ENCODE peak calls at places on chromosomes 3 and 15, in four cellular contexts. M is DND-41, G is tibial artery, F is lung. P is an unnamed sample.

GRCh38 chr15:60994842-60995495 is 234.1 kb downstream of the RORA start:
- DNase-seq in M (no peak), G (no peak), F (no peak), P (no peak)

GRCh38 chr15:52805351-52806283 is 15.5 kb upstream of the ONECUT1 start:
- DNase-seq in M (no peak), G (no peak), F (no peak), P (no peak)

GRCh38 chr3:59006791-59007517 is 42.9 kb downstream of the CFAP20DC start:
- DNase-seq in M (no peak), G (peak; percentile 21), F (no peak), P (no peak)

GRCh38 chr3:6928064-6928463 is 67.1 kb downstream of the GRM7 start:
- DNase-seq in M (no peak), G (no peak), F (no peak), P (no peak)

GRCh38 chr3:170699158-170700053 is 113.5 kb upstream of the SLC7A14 start:
- DNase-seq in M (no peak), G (peak; percentile 53), F (no peak), P (no peak)

GRCh38 chr15:31264534-31265089 is 62.0 kb upstream of the KLF13 start:
- DNase-seq in M (no peak), G (no peak), F (no peak), P (no peak)

GRCh38 chr15:74829500-74829899 is 3.1 kb downstream of the CPLX3 start:
- DNase-seq in M (no peak), G (no peak), F (no peak), P (no peak)

GRCh38 chr3:120404876-120405275 is 45.9 kb downstream of the FSTL1 start:
- DNase-seq in M (no peak), G (no peak), F (no peak), P (no peak)

GRCh38 chr3:126523745-126524428 is at the start of gene CHST13:
- DNase-seq in M (no peak), G (no peak), F (no peak), P (no peak)

GRCh38 chr3:27721717-27722564 is at the start of gene EOMES:
- DNase-seq in M (peak; percentile 86), G (no peak), F (no peak), P (peak; percentile 30)

GRCh38 chr3:80233576-80233975 is 465.8 kb upstream of the ROBO1 start:
- DNase-seq in M (no peak), G (no peak), F (no peak), P (no peak)

GRCh38 chr3:156718622-156719300 is 44.4 kb downstream of the TIPARP start:
- DNase-seq in M (no peak), G (no peak), F (no peak), P (no peak)

GRCh38 chr3:156721687-156722086 is 47.3 kb downstream of the TIPARP start:
- DNase-seq in M (no peak), G (no peak), F (no peak), P (peak; percentile 25)

GRCh38 chr3:156725706-156726105 is 51.3 kb downstream of the TIPARP start:
- DNase-seq in M (no peak), G (no peak), F (no peak), P (no peak)

GRCh38 chr3:156723182-156723619 is 48.8 kb downstream of the TIPARP start:
- DNase-seq in M (no peak), G (no peak), F (no peak), P (no peak)

DNA sequence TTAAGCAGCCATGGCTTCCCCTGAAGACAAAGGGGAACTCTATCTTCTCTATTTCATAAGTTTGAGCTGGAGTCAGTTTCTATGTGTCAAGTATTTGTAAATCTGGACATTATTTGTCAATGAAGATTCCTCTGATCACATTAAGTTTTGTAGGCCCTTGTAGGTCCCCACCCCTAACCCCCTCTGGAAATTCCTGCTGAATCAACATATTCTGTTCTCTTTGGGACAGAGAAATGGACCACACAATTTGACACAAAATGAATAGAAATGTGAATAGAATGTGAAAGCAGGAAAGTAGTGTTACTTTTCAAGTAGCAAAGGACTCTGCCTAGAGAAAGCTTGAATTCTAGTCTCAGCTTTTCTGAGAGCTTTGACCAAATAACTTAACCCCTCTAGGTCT is 47.8 kb downstream of the TIPARP start:
- DNase-seq in M (no peak), G (no peak), F (no peak), P (no peak)
- H3K4me1 ChIP-seq in M (no peaks in the 10 kb centered on the region), G (no peaks in the 10 kb centered on the region), F (peaks cover 4% of the 10 kb centered on the region), P (no peaks in the 10 kb centered on the region)

GRCh38 chr3:14832975-14833722 is 14.4 kb downstream of the FGD5 start:
- DNase-seq in M (no peak), G (no peak), F (no peak), P (no peak)
- H3K27me3 ChIP-seq in M (no peaks in the 10 kb centered on the region), G (no peaks in the 10 kb centered on the region), F (no peaks in the 10 kb centered on the region), P (peaks cover 6% of the 10 kb centered on the region)

DNA sequence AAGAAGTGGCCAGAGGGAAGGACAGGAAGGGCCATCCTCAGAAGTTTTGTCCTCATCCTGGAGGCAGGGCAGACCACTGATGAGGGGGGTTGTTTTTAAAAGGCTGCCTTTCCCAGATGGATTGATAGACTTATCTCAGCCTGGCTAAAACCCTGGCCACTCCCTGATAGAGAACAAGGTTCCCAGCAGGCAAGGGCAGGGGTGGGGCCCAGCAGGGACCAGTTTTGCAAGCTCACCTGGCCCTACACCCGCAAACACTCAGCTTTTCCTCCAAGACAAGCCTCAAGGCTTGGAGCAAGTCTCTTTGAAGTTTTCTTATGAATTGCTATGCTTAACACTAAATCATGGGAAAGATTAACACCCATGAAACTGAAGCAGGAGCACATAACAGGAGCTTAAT is 9.1 kb downstream of the LIPC start:
- DNase-seq in M (no peak), G (no peak), F (peak; percentile 60), P (no peak)
- H3K4me1 ChIP-seq in M (no peaks in the 10 kb centered on the region), G (no peaks in the 10 kb centered on the region), F (peaks cover 3% of the 10 kb centered on the region), P (no peaks in the 10 kb centered on the region)

GRCh38 chr15:70519004-70519365 is 244.4 kb downstream of the UACA start:
- DNase-seq in M (no peak), G (no peak), F (no peak), P (no peak)

GRCh38 chr15:70518201-70519003 is 245.0 kb downstream of the UACA start:
- DNase-seq in M (no peak), G (no peak), F (no peak), P (no peak)

GRCh38 chr15:70517194-70517590 is 246.2 kb downstream of the UACA start:
- DNase-seq in M (no peak), G (no peak), F (no peak), P (no peak)

GRCh38 chr15:70514236-70514635 is 249.1 kb downstream of the UACA start:
- DNase-seq in M (no peak), G (no peak), F (no peak), P (no peak)

GRCh38 chr15:70516408-70517193 is 246.8 kb downstream of the UACA start:
- DNase-seq in M (no peak), G (no peak), F (no peak), P (no peak)
- H3K27me3 ChIP-seq in M (no peaks in the 10 kb centered on the region), G (no peaks in the 10 kb centered on the region), F (no peaks in the 10 kb centered on the region), P (peaks cover 5% of the 10 kb centered on the region)

GRCh38 chr3:191253089-191253799 is 54.2 kb downstream of the OSTN start:
- DNase-seq in M (no peak), G (no peak), F (no peak), P (no peak)
- H3K4me1 ChIP-seq in M (no peaks in the 10 kb centered on the region), G (no peaks in the 10 kb centered on the region), F (peaks cover 2% of the 10 kb centered on the region), P (no peaks in the 10 kb centered on the region)

DNA sequence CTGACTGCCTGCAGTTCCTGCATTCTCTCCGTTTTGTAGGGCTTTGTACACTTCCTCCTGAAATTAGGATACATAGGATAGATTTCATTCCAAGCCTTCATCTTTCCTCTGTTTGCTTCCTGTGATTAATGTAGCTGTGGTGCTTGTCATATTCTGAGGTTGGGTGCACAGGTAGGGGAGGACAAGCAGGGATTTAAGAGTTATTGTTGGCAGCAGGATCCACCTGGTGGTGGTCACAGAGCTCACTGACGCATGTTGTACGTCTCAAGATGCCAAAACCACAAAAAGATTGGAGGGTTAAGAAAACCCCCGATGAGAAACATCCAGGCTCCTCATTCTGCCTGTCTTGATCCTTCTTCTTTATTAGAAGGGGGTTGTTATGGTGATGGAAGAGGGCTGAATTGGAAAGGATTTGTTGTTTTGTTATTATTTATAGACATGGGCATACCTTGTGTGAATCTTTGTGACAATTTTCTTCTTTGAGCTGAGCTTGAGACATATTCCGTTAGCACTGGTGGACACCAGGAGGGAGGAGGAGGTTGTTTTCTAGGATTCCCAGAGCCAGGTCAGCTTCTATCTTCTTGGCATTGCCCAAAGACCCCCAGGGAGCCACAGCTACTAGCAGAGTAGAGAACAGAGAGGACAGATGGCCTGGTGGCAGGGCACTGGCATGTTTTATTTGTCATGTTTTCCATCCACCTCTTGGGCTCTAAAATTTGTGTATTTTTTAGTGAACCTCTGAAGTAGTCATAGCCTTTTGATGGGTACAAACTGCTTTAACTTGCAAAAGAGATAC is 57.7 kb upstream of the LARS2 start:
- DNase-seq in M (peak; percentile 26), G (no peak), F (no peak), P (no peak)
- H3K27me3 ChIP-seq in M (no peaks in the 10 kb centered on the region), G (no peaks in the 10 kb centered on the region), F (no peaks in the 10 kb centered on the region), P (peaks cover 7% of the 10 kb centered on the region)

DNA sequence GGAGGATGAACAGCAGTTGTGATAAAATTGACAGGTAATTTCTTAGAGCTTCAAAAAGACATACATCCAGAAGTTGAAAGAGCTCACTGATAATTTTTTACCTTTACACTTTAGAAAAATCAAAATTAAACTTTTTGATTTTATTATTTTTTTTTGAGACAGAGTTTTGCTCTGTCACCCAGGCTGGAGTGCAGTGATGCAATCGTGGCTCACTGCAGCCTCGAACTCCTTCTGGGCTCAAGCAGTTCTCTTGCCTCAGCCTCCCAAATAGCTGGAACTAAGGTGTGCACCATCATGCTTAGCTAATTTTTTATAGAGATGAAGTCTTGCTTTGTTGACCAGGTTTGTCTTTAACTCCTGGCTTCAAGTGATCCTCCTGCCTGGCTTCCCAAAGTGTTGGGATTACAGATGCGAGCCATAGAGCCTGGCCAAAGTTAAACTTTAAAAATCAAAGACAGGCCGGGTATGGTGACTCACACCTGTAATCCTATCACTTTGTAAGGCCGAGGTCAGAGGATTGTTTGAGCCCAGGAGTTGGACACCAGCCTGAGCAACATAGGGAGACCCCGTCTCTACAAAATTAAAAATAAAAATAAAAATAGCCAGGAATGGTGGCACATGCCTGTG is 21.7 kb downstream of the PLA2G4F start:
- DNase-seq in M (no peak), G (no peak), F (no peak), P (no peak)
- H3K4me1 ChIP-seq in M (no peaks in the 10 kb centered on the region), G (no peaks in the 10 kb centered on the region), F (no peaks in the 10 kb centered on the region), P (no peaks in the 10 kb centered on the region)

GRCh38 chr15:83282141-83282540 is 2.3 kb downstream of the BNC1 start:
- DNase-seq in M (no peak), G (no peak), F (no peak), P (no peak)
- H3K27me3 ChIP-seq in M (peaks cover 14% of the 10 kb centered on the region), G (no peaks in the 10 kb centered on the region), F (peaks cover 9% of the 10 kb centered on the region), P (peaks cover 34% of the 10 kb centered on the region)

DNA sequence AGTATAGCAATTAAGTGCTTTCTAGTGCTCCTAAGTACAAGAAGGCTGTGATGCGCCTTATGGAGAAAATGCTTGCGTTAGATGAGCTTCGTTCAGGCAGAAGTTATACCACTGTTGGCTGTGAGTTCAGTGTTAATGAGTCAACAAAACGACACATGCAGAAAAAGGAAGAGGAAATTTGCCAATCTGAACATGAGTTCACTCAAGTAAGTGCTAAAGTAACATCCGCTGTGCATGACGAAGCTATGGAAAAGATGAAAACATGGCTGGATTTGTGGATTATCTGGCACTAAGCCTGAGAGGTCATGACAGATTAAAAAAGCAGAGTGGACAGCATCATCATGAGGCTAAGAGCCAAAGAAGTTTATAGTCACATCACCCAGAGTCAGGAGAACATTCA is 36.9 kb downstream of the SH3BP5 start:
- DNase-seq in M (no peak), G (peak; percentile 63), F (no peak), P (no peak)
- H3K4me1 ChIP-seq in M (peaks cover 40% of the 10 kb centered on the region), G (no peaks in the 10 kb centered on the region), F (peaks cover 27% of the 10 kb centered on the region), P (peaks cover 68% of the 10 kb centered on the region)

P was measured in CD4-positive, CD25-positive, alpha-beta regulatory T cell.